ENCODE peak calls at places on chromosomes 3 and 15, in five cellular contexts. Y, H, X, E and B are unnamed samples.

GRCh38 chr3:194749631-194750271 is 64.1 kb downstream of the FAM43A start:
- DNase-seq in Y (no peak), H (no peak), X (no peak), E (no peak), B (no peak)

GRCh38 chr15:93232840-93233239 is 143.8 kb upstream of the RGMA start:
- DNase-seq in Y (no peak), H (no peak), X (no peak), E (no peak), B (no peak)

GRCh38 chr3:178367817-178368617 is 168.2 kb upstream of the KCNMB2 start:
- DNase-seq in Y (no peak), H (no peak), X (peak), E (no peak), B (no peak)

GRCh38 chr3:187243933-187244564 is 46.8 kb downstream of the RTP1 start:
- DNase-seq in Y (no peak), H (no peak), X (no peak), E (no peak), B (no peak)

GRCh38 chr3:101170047-101170771 is 150.2 kb downstream of the IMPG2 start:
- DNase-seq in Y (no peak), H (no peak), X (peak), E (no peak), B (no peak)

GRCh38 chr3:185470323-185470722 is 28.5 kb downstream of the TMEM41A start:
- DNase-seq in Y (no peak), H (no peak), X (no peak), E (no peak), B (no peak)

GRCh38 chr3:45554001-45554691 is 40.4 kb upstream of the LIMD1 start:
- DNase-seq in Y (no peak), H (no peak), X (peak), E (peak), B (no peak)

GRCh38 chr15:77503764-77504163 is 83.1 kb downstream of the HMG20A start:
- DNase-seq in Y (no peak), H (no peak), X (no peak), E (no peak), B (no peak)

GRCh38 chr3:42688487-42689420 is 3.4 kb downstream of the KLHL40 start:
- DNase-seq in Y (no peak), H (no peak), X (no peak), E (peak), B (no peak)

GRCh38 chr3:113234688-113235260 is 23.4 kb downstream of the BOC start:
- DNase-seq in Y (no peak), H (no peak), X (no peak), E (no peak), B (no peak)

GRCh38 chr3:132417695-132418520 is 606 bp downstream of the DNAJC13 start:
- DNase-seq in Y (no peak), H (peak), X (peak), E (no peak), B (peak)

GRCh38 chr3:102536479-102536878 is 101.7 kb downstream of the ZPLD1 start:
- DNase-seq in Y (no peak), H (no peak), X (peak), E (no peak), B (no peak)

GRCh38 chr3:45387636-45388348 is 584 bp upstream of the LARS2 start:
- DNase-seq in Y (no peak), H (no peak), X (no peak), E (peak), B (no peak)